ENCODE peak calls at places on chromosomes 1 and 21, in five cellular contexts. N is endodermal cell, F is heart left ventricle, S is fibroblast of lung, X is heart right ventricle. I is an unnamed sample.

GRCh38 chr21:15275615-15276228 is 210.9 kb upstream of the NRIP1 start:
- DNase-seq in N (no peak), F (no peak), S (no peak), X (no peak), I (no peak)

GRCh38 chr1:113036639-113037321 is 36.2 kb upstream of the LRIG2 start:
- DNase-seq in N (peak; percentile 59), F (no peak), S (peak; percentile 13), X (no peak), I (no peak)

GRCh38 chr1:97832490-97832889 is 88.3 kb downstream of the DPYD start:
- DNase-seq in N (no peak), F (peak; percentile 45), S (peak; percentile 36), X (peak; percentile 60), I (peak; percentile 82)

GRCh38 chr1:33342041-33342723 is 21.3 kb upstream of the A3GALT2 start:
- DNase-seq in N (peak; percentile 92), F (peak; percentile 85), S (peak; percentile 99), X (peak; percentile 69), I (peak; percentile 43)

GRCh38 chr1:225366552-225366951 is 61.3 kb downstream of the LBR start:
- DNase-seq in N (no peak), F (no peak), S (no peak), X (no peak), I (no peak)

GRCh38 chr1:190373705-190374336 is 103.8 kb downstream of the BRINP3 start:
- DNase-seq in N (peak; percentile 45), F (no peak), S (peak; percentile 41), X (no peak), I (no peak)

GRCh38 chr1:35660581-35661473 is 19.5 kb upstream of the PSMB2 start:
- DNase-seq in N (peak; percentile 89), F (no peak), S (peak; percentile 68), X (no peak), I (no peak)

GRCh38 chr21:15841856-15842564 is 112.2 kb downstream of the USP25 start:
- DNase-seq in N (no peak), F (no peak), S (peak; percentile 72), X (no peak), I (no peak)

GRCh38 chr1:165857046-165857801 is 29.8 kb downstream of the UCK2 start:
- DNase-seq in N (no peak), F (no peak), S (no peak), X (no peak), I (peak; percentile 77)

GRCh38 chr1:151512801-151513625 is 1.8 kb downstream of the CGN start:
- DNase-seq in N (peak; percentile 87), F (no peak), S (no peak), X (no peak), I (no peak)

GRCh38 chr1:78607334-78607927 is 12.8 kb upstream of the IFI44L start:
- DNase-seq in N (no peak), F (no peak), S (peak; percentile 72), X (no peak), I (no peak)

GRCh38 chr1:226939439-226940028 is 560 bp upstream of the COQ8A start:
- DNase-seq in N (no peak), F (peak; percentile 75), S (no peak), X (peak; percentile 60), I (peak; percentile 79)

GRCh38 chr1:21655748-21656147 is 13.4 kb downstream of the RAP1GAP start:
- DNase-seq in N (peak; percentile 89), F (no peak), S (no peak), X (no peak), I (no peak)

GRCh38 chr1:70044832-70045231 is 160.5 kb downstream of the LRRC40 start:
- DNase-seq in N (no peak), F (no peak), S (peak; percentile 63), X (no peak), I (no peak)

GRCh38 chr1:184291701-184292100 is 95.1 kb upstream of the C1orf21 start:
- DNase-seq in N (no peak), F (no peak), S (no peak), X (no peak), I (no peak)

DNA sequence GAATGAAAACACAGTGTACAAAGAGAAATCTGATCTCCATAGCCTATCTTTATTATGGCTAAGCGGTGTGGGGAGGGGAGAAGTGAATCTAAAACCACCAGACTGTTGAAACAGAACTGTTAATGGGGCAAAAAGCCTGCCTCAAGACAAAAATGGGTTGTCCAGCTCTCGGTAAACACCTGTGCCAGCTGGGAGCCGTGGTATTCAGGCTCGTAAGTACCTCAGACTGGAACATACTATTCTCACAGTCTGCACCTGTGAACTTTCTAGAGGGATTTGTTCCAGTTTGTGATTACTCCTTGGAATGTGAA is 42.7 kb upstream of the ATP1A1 start:
- DNase-seq in N (no peak), F (no peak), S (no peak), X (no peak), I (no peak)
- H3K4me3 ChIP-seq in N (no peak overlapping the region), F (no peak overlapping the region), S (no peak overlapping the region), X (no peak overlapping the region), I (no peak overlapping the region)

DNA sequence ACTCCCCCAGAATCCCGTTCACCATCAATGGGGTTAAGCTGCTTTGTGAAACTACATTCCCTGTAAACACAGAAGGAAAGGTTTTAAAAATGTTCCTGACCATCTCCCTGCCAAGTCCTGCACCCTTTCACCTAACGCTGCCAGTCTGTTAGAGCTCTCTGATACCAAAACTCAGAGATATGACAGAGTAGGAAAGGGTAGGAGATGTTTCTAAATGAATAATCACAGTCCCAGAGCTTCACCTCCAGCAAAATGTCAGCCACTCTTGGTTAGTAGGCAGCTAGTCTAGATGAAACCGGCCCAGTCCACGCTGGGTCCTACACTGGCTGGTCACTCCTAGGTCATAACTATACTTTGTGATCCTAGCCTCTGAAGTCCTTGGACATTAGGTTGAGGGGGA is 26.7 kb downstream of the SLAMF6 start:
- DNase-seq in N (no peak), F (no peak), S (no peak), X (no peak), I (no peak)
- H3K9me3 ChIP-seq in N (peaks cover 9% of the 10 kb centered on the region), F (peaks cover 8% of the 10 kb centered on the region), S (no peaks in the 10 kb centered on the region), X (no peaks in the 10 kb centered on the region), I (no peaks in the 10 kb centered on the region)

DNA sequence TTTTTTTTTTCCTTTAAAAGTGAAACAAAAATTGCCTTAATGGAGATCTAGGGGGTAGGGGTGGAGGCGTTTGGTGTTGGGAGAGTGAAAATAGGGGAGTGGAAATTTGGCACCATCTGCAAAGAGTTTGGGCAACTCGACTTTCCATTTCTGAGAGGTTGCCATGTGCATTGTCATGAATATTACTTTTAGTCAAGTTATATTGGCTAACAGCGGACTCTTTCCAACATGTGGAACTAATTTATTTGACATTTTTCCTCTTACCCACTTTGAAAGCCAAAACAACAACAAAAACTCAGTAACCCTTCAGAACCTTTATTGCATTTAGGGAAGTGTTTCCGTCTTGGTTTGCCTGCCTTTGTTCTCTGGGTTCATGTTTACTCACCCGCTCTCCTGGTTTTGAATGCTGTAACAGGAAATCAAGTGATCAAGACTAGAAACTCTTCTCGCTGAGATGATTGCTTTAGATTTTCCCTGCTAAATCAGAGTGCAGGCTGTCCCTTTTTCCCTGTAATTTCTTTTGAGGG is 70.4 kb downstream of the CACHD1 start:
- DNase-seq in N (no peak), F (no peak), S (peak; percentile 51), X (peak; percentile 9), I (no peak)
- H3K4me3 ChIP-seq in N (peak overlapping the region; percentile 6), F (peak overlapping the region; percentile 32), S (peak overlapping the region; percentile 27), X (no peak overlapping the region), I (no peak overlapping the region)

DNA sequence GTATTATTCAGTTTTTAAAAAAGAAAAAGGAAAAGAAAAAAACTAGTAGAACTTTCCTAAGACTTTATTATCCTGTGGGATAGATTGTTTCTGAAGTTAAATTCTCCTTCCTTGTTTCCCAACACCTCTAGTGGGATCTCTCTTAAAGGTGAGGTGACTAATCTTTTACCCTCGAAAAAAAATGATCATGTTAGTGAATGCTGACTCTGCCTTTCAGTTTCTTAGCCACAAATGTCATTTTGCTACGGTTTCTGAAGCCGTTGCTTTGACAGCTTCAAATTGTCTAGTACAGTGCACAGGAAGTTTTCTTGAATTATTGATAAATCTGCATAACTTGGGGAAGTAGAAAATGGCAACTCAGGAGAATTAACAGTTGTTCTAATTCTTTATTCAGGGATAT is 13.0 kb upstream of the NEK7 start:
- DNase-seq in N (no peak), F (no peak), S (no peak), X (no peak), I (no peak)
- H3K9me3 ChIP-seq in N (no peaks in the 10 kb centered on the region), F (no peaks in the 10 kb centered on the region), S (no peaks in the 10 kb centered on the region), X (no peaks in the 10 kb centered on the region), I (no peaks in the 10 kb centered on the region)

DNA sequence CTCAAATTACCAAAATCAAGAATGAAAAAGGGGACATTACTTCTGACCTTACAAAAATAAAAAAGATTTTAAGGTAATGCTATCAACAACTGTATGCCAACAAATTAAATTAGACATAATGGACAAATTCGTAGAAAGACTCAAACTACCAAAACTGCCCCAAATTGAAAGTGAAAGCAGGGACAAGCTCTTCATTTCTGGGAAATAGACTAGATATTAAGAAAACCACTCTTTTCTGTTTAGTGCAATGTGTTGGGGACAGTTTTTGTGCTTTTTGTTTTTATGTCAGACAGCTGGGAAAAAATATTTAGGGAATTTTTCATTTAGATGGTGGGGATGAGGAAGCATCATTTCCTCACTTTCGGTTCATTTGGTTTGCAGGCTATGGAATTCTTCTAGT is 4.9 kb upstream of the GBP1 start:
- DNase-seq in N (no peak), F (no peak), S (peak; percentile 28), X (no peak), I (no peak)
- H3K4me3 ChIP-seq in N (no peak overlapping the region), F (peak overlapping the region; percentile 38), S (peak overlapping the region; percentile 38), X (peak overlapping the region; percentile 25), I (no peak overlapping the region)

DNA sequence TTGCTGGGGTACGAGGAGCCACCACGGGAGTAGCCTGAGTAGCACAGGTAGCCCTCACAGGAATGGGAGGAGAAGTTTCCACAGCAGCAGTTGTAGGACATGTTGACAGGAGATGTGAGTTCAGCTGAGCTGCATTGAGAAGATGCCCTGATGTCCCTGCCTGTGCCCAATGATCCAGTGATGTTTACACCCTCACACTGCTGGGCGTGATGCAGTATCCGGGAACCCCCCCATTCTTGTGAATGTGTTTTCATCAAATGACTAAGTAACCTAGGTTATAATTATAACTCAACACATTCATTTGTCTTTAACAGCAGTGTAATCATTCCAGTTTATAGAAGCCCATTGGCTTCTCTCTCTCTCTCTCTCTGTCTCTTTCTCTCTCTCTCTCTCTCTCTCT is at the start of gene KRTAP23-1:
- DNase-seq in N (no peak), F (no peak), S (no peak), X (no peak), I (no peak)
- H3K9me3 ChIP-seq in N (peaks cover 16% of the 10 kb centered on the region), F (no peaks in the 10 kb centered on the region), S (no peaks in the 10 kb centered on the region), X (peaks cover 4% of the 10 kb centered on the region), I (no peaks in the 10 kb centered on the region)

GRCh38 chr1:43270421-43271095 is 775 bp downstream of the TMEM125 start:
- DNase-seq in N (peak; percentile 96), F (no peak), S (no peak), X (no peak), I (no peak)
- H3K4me3 ChIP-seq in N (no peak overlapping the region), F (no peak overlapping the region), S (no peak overlapping the region), X (no peak overlapping the region), I (no peak overlapping the region)

GRCh38 chr1:167541013-167541412 is 12.5 kb downstream of the CREG1 start:
- DNase-seq in N (no peak), F (no peak), S (peak; percentile 30), X (no peak), I (no peak)
- H3K9me3 ChIP-seq in N (no peaks in the 10 kb centered on the region), F (no peaks in the 10 kb centered on the region), S (no peaks in the 10 kb centered on the region), X (no peaks in the 10 kb centered on the region), I (no peaks in the 10 kb centered on the region)